ENCODE peak calls at places on chromosome 15, in six cellular contexts. T is choroid plexus epithelial cell; A is stimulated activated effector memory CD8-positive, alpha-beta T cell treated with anti-CD3 and anti-CD28 coated beads, Interleukin-12 subunit alpha, Interleukin-12 subunit beta, amount 100 ng/mL, for 72 hours; G is HCT116; V is heart left ventricle; Y is mesendoderm. C is an unnamed sample.

GRCh38 chr15:59244337-59244736 is 37.7 kb downstream of the LDHAL6B start:
- DNase-seq in V (no peak), Y (no peak), A (no peak), G (no peak), T (no peak), C (no peak)

GRCh38 chr15:26287381-26287780 is 424.3 kb upstream of the ATP10A start:
- DNase-seq in A (no peak), T (no peak), Y (peak), V (no peak), G (no peak), C (no peak)

GRCh38 chr15:49155834-49156627 is 632 bp upstream of the COPS2 start:
- DNase-seq in A (no peak), Y (peak), T (peak), G (no peak), V (no peak), C (no peak)

GRCh38 chr15:82768414-82769081 is 37.3 kb downstream of the FSD2 start:
- DNase-seq in V (no peak), G (no peak), A (no peak), T (peak), Y (no peak), C (peak)

GRCh38 chr15:29799859-29800258 is 22.4 kb downstream of the TJP1 start:
- DNase-seq in Y (no peak), V (no peak), T (no peak), G (no peak), A (no peak), C (no peak)

GRCh38 chr15:31473384-31474058 is 146.9 kb downstream of the KLF13 start:
- DNase-seq in Y (no peak), T (no peak), V (no peak), A (no peak), G (no peak), C (no peak)

GRCh38 chr15:28019594-28020320 is 79.4 kb downstream of the OCA2 start:
- DNase-seq in G (no peak), V (no peak), Y (peak), T (no peak), A (no peak), C (no peak)

GRCh38 chr15:54227569-54227968 is 249.3 kb downstream of the UNC13C start:
- DNase-seq in V (no peak), G (no peak), T (no peak), Y (no peak), A (no peak), C (no peak)

GRCh38 chr15:53564647-53565046 is 194.8 kb downstream of the WDR72 start:
- DNase-seq in G (no peak), A (no peak), T (no peak), Y (no peak), V (no peak), C (no peak)

C was measured in psoas muscle.